ENCODE peak calls at places on chromosomes 4 and X, in six cellular contexts. K is adrenal gland; P is stomach; J is Panc1; M is A549; Z is CD4-positive, alpha-beta memory T cell. R is an unnamed sample.

GRCh38 chr4:171169396-171169795 is 643.8 kb upstream of the GALNTL6 start:
- DNase-seq in K (no peak), P (no peak), J (no peak), M (no peak), Z (no peak), R (no peak)

GRCh38 chrX:55135171-55135570 is 46.4 kb downstream of the PAGE2 start:
- DNase-seq in K (peak; percentile 21), P (peak; percentile 48), J (peak; percentile 24), M (peak; percentile 7), Z (peak; percentile 42), R (peak; percentile 26)

GRCh38 chr4:155734951-155735350 is 23.9 kb upstream of the GUCY1B1 start:
- DNase-seq in K (no peak), P (no peak), J (no peak), M (no peak), Z (no peak), R (no peak)

GRCh38 chrX:139832728-139833309 is 100.0 kb downstream of the ATP11C start:
- DNase-seq in K (no peak), P (no peak), J (no peak), M (no peak), Z (no peak), R (no peak)

GRCh38 chrX:103630171-103630511 is 1.4 kb downstream of the TCEAL1 start:
- DNase-seq in K (no peak), P (no peak), J (no peak), M (no peak), Z (no peak), R (no peak)

GRCh38 chrX:133838761-133839676 is 146.4 kb downstream of the GPC3 start:
- DNase-seq in K (peak; percentile 16), P (no peak), J (peak; percentile 5), M (peak; percentile 15), Z (no peak), R (peak; percentile 53)

GRCh38 chrX:47193475-47194241 is at the start of gene UBA1:
- DNase-seq in K (peak; percentile 97), P (peak; percentile 98), J (peak; percentile 86), M (peak; percentile 88), Z (peak; percentile 95), R (peak; percentile 86)

GRCh38 chrX:275967-276587 is 5.1 kb upstream of the PLCXD1 start:
- DNase-seq in K (peak; percentile 66), P (peak; percentile 90), J (no peak), M (peak; percentile 93), Z (no peak), R (peak; percentile 68)

GRCh38 chr4:87073570-87074470 is 139.0 kb downstream of the AFF1 start:
- DNase-seq in K (no peak), P (no peak), J (no peak), M (no peak), Z (peak; percentile 57), R (no peak)

GRCh38 chr4:26884486-26884988 is 23.9 kb downstream of the STIM2 start:
- DNase-seq in K (no peak), P (no peak), J (no peak), M (no peak), Z (peak; percentile 38), R (no peak)

GRCh38 chr4:2743518-2744445 is 12.4 kb downstream of the TNIP2 start:
- DNase-seq in K (no peak), P (peak; percentile 46), J (no peak), M (no peak), Z (no peak), R (no peak)

GRCh38 chrX:7100022-7100421 is 47.5 kb upstream of the STS start:
- DNase-seq in K (no peak), P (no peak), J (no peak), M (no peak), Z (no peak), R (no peak)

GRCh38 chr4:38237139-38237538 is 276.9 kb downstream of the PTTG2 start:
- DNase-seq in K (no peak), P (no peak), J (peak; percentile 4), M (no peak), Z (no peak), R (no peak)
- H3K27ac ChIP-seq in K (no peak overlapping the region), P (no peak overlapping the region), J (no peak overlapping the region), M (no peak overlapping the region), Z (no peak overlapping the region), R (no peak overlapping the region)

GRCh38 chrX:24148535-24149345 is 789 bp upstream of the ZFX start:
- DNase-seq in K (peak; percentile 24), P (no peak), J (no peak), M (no peak), Z (peak; percentile 46), R (peak; percentile 24)
- H3K4me1 ChIP-seq in K (peaks cover 42% of the 10 kb centered on the region), P (peaks cover 44% of the 10 kb centered on the region), J (peaks cover 15% of the 10 kb centered on the region), M (peaks cover 55% of the 10 kb centered on the region), Z (peaks cover 67% of the 10 kb centered on the region), R (peaks cover 18% of the 10 kb centered on the region)

DNA sequence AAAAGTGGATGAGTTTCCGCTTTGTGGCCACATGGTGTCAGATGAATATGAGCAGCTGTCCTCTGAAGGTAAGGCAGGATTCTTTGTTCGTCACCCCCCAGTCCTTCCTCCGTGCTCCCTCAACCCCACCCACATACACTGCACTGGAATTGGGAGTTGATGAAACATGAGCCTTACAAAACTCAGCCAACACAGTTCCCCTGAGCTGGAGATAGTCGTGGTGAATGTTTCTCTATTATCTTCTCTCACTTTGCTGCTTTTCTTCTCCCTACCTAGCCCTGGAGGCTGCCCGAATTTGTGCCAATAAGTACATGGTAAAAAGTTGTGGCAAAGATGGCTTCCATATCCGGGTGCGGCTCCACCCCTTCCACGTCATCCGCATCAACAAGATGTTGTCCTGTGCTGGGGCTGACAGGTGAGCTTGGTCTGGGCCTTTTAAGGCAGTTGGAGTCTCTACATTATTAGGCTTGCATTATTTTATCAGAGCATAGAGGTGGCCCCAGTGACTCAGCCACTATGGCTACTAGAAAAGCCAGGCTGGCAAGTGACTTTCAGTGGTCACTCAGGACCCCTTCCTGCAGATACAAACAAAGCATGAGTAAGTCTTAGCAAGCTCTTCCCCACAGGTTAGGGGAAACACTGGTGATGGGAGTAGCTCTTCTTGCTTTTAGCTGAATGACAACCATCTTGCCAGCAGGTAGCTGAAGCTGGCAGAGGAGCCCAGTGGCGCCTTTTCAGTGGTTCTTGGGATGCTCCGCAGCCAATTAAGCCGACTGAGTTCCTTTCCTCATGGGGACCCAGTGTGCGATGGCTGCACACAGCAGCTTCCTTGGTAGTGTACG is 1.6 kb downstream of the RPL10 start:
- DNase-seq in K (no peak), P (no peak), J (no peak), M (no peak), Z (peak; percentile 74), R (no peak)
- H3K27ac ChIP-seq in K (peak overlapping the region; percentile 15), P (peak overlapping the region; percentile 95), J (peak overlapping the region; percentile 99), M (peak overlapping the region; percentile 100), Z (peak overlapping the region; percentile 96), R (peak overlapping the region; percentile 99)

GRCh38 chrX:154731203-154731602 is 19.7 kb downstream of the GAB3 start:
- DNase-seq in K (no peak), P (no peak), J (no peak), M (no peak), Z (peak; percentile 48), R (no peak)

GRCh38 chrX:154730271-154730883 is 20.5 kb downstream of the GAB3 start:
- DNase-seq in K (peak; percentile 82), P (no peak), J (no peak), M (no peak), Z (no peak), R (no peak)

GRCh38 chrX:154728791-154729190 is 22.1 kb downstream of the GAB3 start:
- DNase-seq in K (no peak), P (no peak), J (no peak), M (no peak), Z (no peak), R (no peak)

GRCh38 chrX:154727418-154728323 is 23.2 kb downstream of the GAB3 start:
- DNase-seq in K (peak; percentile 41), P (no peak), J (no peak), M (no peak), Z (no peak), R (peak; percentile 31)

DNA sequence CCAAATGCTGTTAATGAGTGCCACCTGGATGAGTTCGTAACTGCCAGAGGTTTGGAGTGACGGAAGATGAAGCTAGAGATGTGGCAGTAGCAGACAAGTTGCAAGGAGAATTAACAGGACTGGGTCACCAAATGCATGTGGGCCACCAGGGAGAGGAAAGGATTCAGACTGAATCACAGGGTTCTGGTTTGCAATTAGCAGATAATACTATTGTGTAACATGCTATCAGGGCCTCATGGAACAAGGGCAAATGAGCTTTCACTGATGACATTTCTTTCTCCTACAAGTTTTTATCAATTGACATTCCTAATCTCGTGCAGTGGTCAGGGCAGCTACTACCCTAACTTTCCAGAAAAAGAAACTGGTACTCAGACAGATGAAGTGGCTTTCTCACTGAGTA is 21.4 kb downstream of the GAB3 start:
- DNase-seq in K (no peak), P (no peak), J (no peak), M (no peak), Z (no peak), R (no peak)
- H3K4me1 ChIP-seq in K (peaks cover 13% of the 10 kb centered on the region), P (peaks cover 18% of the 10 kb centered on the region), J (peaks cover 77% of the 10 kb centered on the region), M (peaks cover 43% of the 10 kb centered on the region), Z (peaks cover 88% of the 10 kb centered on the region), R (peaks cover 6% of the 10 kb centered on the region)

DNA sequence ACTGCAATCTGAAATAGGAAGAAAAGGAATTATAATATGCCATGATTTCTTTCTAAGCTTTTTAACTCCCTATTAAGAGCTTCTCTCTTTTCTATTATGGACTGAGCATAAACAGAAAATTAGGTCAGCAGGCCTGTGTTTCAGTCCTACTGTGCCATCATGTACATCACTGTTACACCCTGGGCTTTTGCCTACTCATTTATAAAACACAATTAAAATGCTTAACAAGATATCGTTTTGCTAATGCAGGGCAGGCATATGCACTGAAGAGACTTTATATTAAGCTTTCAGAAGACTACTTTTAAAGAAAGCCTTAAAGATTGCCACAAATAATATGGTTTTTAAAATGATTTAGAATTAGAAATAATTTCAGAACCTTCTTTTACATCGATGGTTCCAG is 828 bp upstream of the BBS12 start:
- DNase-seq in K (no peak), P (no peak), J (no peak), M (no peak), Z (no peak), R (no peak)
- H3K27ac ChIP-seq in K (no peak overlapping the region), P (peak overlapping the region; percentile 89), J (peak overlapping the region; percentile 79), M (peak overlapping the region; percentile 46), Z (peak overlapping the region; percentile 75), R (peak overlapping the region; percentile 15)